ENCODE peak calls at places on chromosome 4, in eight cellular contexts. One of them, this sample, is unnamed.

GRCh38 chr4:39576268-39576667 is 49.0 kb upstream of the UGDH start:
- DNase-seq in HCT116: no peak
- DNase-seq in keratinocyte: no peak
- DNase-seq in hepatocyte: no peak
- DNase-seq in PC-9: no peak
- DNase-seq in mammary epithelial cell: no peak
- DNase-seq in fibroblast of lung: peak
- DNase-seq in HepG2: no peak
- DNase-seq in this sample: no peak

GRCh38 chr4:76689079-76689817 is 208.7 kb downstream of the SOWAHB start:
- DNase-seq in HCT116: peak
- DNase-seq in hepatocyte: peak
- DNase-seq in mammary epithelial cell: peak
- DNase-seq in HepG2: no peak
- DNase-seq in PC-9: peak
- DNase-seq in fibroblast of lung: peak
- DNase-seq in keratinocyte: no peak
- DNase-seq in this sample: peak

GRCh38 chr4:52288212-52288611 is 237.1 kb downstream of the SPATA18 start:
- DNase-seq in fibroblast of lung: no peak
- DNase-seq in hepatocyte: no peak
- DNase-seq in HCT116: no peak
- DNase-seq in mammary epithelial cell: no peak
- DNase-seq in keratinocyte: no peak
- DNase-seq in HepG2: no peak
- DNase-seq in PC-9: no peak
- DNase-seq in this sample: no peak

GRCh38 chr4:26048378-26048882 is 134.4 kb downstream of the SMIM20 start:
- DNase-seq in hepatocyte: peak
- DNase-seq in fibroblast of lung: peak
- DNase-seq in keratinocyte: no peak
- DNase-seq in HCT116: no peak
- DNase-seq in PC-9: peak
- DNase-seq in mammary epithelial cell: no peak
- DNase-seq in HepG2: no peak
- DNase-seq in this sample: no peak

GRCh38 chr4:29046166-29046565 is 1674.0 kb upstream of the PCDH7 start:
- DNase-seq in fibroblast of lung: peak
- DNase-seq in mammary epithelial cell: no peak
- DNase-seq in PC-9: no peak
- DNase-seq in HepG2: no peak
- DNase-seq in keratinocyte: no peak
- DNase-seq in HCT116: no peak
- DNase-seq in hepatocyte: no peak
- DNase-seq in this sample: peak

GRCh38 chr4:20462426-20463175 is 210.9 kb downstream of the SLIT2 start:
- DNase-seq in PC-9: no peak
- DNase-seq in HCT116: no peak
- DNase-seq in keratinocyte: no peak
- DNase-seq in fibroblast of lung: peak
- DNase-seq in HepG2: no peak
- DNase-seq in mammary epithelial cell: peak
- DNase-seq in hepatocyte: no peak
- DNase-seq in this sample: no peak

GRCh38 chr4:142846729-142847606 is 867 bp upstream of the INPP4B start:
- DNase-seq in HCT116: peak
- DNase-seq in hepatocyte: peak
- DNase-seq in HepG2: peak
- DNase-seq in PC-9: peak
- DNase-seq in fibroblast of lung: peak
- DNase-seq in keratinocyte: no peak
- DNase-seq in mammary epithelial cell: peak
- DNase-seq in this sample: peak

GRCh38 chr4:67909910-67910905 is 26.4 kb upstream of the TMPRSS11D start:
- DNase-seq in fibroblast of lung: no peak
- DNase-seq in mammary epithelial cell: peak
- DNase-seq in hepatocyte: no peak
- DNase-seq in keratinocyte: no peak
- DNase-seq in HCT116: no peak
- DNase-seq in HepG2: peak
- DNase-seq in PC-9: no peak
- DNase-seq in this sample: no peak

GRCh38 chr4:135239964-135240363 is 1038.4 kb upstream of the PABPC4L start:
- DNase-seq in hepatocyte: no peak
- DNase-seq in mammary epithelial cell: no peak
- DNase-seq in keratinocyte: no peak
- DNase-seq in HCT116: no peak
- DNase-seq in fibroblast of lung: no peak
- DNase-seq in HepG2: no peak
- DNase-seq in PC-9: no peak
- DNase-seq in this sample: no peak

GRCh38 chr4:39056023-39056422 is 6.0 kb upstream of the KLHL5 start:
- DNase-seq in fibroblast of lung: no peak
- DNase-seq in HCT116: no peak
- DNase-seq in keratinocyte: no peak
- DNase-seq in PC-9: no peak
- DNase-seq in hepatocyte: no peak
- DNase-seq in mammary epithelial cell: no peak
- DNase-seq in HepG2: no peak
- DNase-seq in this sample: no peak

GRCh38 chr4:17324431-17324830 is 187.5 kb downstream of the QDPR start:
- DNase-seq in HCT116: peak
- DNase-seq in PC-9: no peak
- DNase-seq in hepatocyte: peak
- DNase-seq in keratinocyte: no peak
- DNase-seq in HepG2: peak
- DNase-seq in mammary epithelial cell: no peak
- DNase-seq in fibroblast of lung: peak
- DNase-seq in this sample: peak

GRCh38 chr4:63919636-63920365 is 489.4 kb downstream of the TECRL start:
- DNase-seq in HCT116: no peak
- DNase-seq in mammary epithelial cell: no peak
- DNase-seq in HepG2: no peak
- DNase-seq in hepatocyte: no peak
- DNase-seq in keratinocyte: no peak
- DNase-seq in PC-9: no peak
- DNase-seq in fibroblast of lung: no peak
- DNase-seq in this sample: no peak

GRCh38 chr4:77488882-77489281 is 116.7 kb upstream of the CXCL13 start:
- DNase-seq in hepatocyte: no peak
- DNase-seq in HepG2: no peak
- DNase-seq in mammary epithelial cell: no peak
- DNase-seq in PC-9: no peak
- DNase-seq in HCT116: no peak
- DNase-seq in keratinocyte: no peak
- DNase-seq in fibroblast of lung: no peak
- DNase-seq in this sample: no peak

GRCh38 chr4:76896731-76897521 is 1.0 kb downstream of the SOWAHB start:
- DNase-seq in HCT116: no peak
- DNase-seq in keratinocyte: no peak
- DNase-seq in mammary epithelial cell: peak
- DNase-seq in hepatocyte: peak
- DNase-seq in PC-9: peak
- DNase-seq in HepG2: no peak
- DNase-seq in fibroblast of lung: peak
- DNase-seq in this sample: peak

GRCh38 chr4:56134272-56134671 is 185.5 kb downstream of the CEP135 start:
- DNase-seq in mammary epithelial cell: no peak
- DNase-seq in PC-9: no peak
- DNase-seq in HCT116: no peak
- DNase-seq in keratinocyte: no peak
- DNase-seq in hepatocyte: no peak
- DNase-seq in fibroblast of lung: peak
- DNase-seq in HepG2: peak
- DNase-seq in this sample: peak

GRCh38 chr4:78331186-78331585 is 220.4 kb upstream of the ANXA3 start:
- DNase-seq in mammary epithelial cell: no peak
- DNase-seq in HepG2: no peak
- DNase-seq in HCT116: no peak
- DNase-seq in hepatocyte: no peak
- DNase-seq in keratinocyte: no peak
- DNase-seq in fibroblast of lung: no peak
- DNase-seq in PC-9: no peak
- DNase-seq in this sample: no peak

GRCh38 chr4:69781458-69782418 is 21.3 kb upstream of the SULT1B1 start:
- DNase-seq in fibroblast of lung: no peak
- DNase-seq in HCT116: no peak
- DNase-seq in PC-9: no peak
- DNase-seq in mammary epithelial cell: no peak
- DNase-seq in keratinocyte: no peak
- DNase-seq in HepG2: peak
- DNase-seq in hepatocyte: peak
- DNase-seq in this sample: no peak

GRCh38 chr4:126479709-126480108 is 1153.0 kb upstream of the INTU start:
- DNase-seq in fibroblast of lung: no peak
- DNase-seq in mammary epithelial cell: no peak
- DNase-seq in HepG2: no peak
- DNase-seq in PC-9: no peak
- DNase-seq in keratinocyte: no peak
- DNase-seq in HCT116: no peak
- DNase-seq in hepatocyte: no peak
- DNase-seq in this sample: no peak

GRCh38 chr4:15469402-15470148 is at the start of gene CC2D2A:
- DNase-seq in PC-9: peak
- DNase-seq in keratinocyte: no peak
- DNase-seq in mammary epithelial cell: peak
- DNase-seq in hepatocyte: peak
- DNase-seq in HCT116: no peak
- DNase-seq in HepG2: no peak
- DNase-seq in fibroblast of lung: peak
- DNase-seq in this sample: peak

GRCh38 chr4:80017125-80017854 is 55.7 kb downstream of the ANTXR2 start:
- DNase-seq in PC-9: no peak
- DNase-seq in keratinocyte: peak
- DNase-seq in HepG2: no peak
- DNase-seq in hepatocyte: no peak
- DNase-seq in fibroblast of lung: peak
- DNase-seq in HCT116: no peak
- DNase-seq in mammary epithelial cell: peak
- DNase-seq in this sample: no peak

GRCh38 chr4:142567199-142567598 is 278.9 kb downstream of the INPP4B start:
- DNase-seq in fibroblast of lung: peak
- DNase-seq in keratinocyte: no peak
- DNase-seq in mammary epithelial cell: no peak
- DNase-seq in HepG2: no peak
- DNase-seq in HCT116: peak
- DNase-seq in hepatocyte: peak
- DNase-seq in PC-9: no peak
- DNase-seq in this sample: peak

GRCh38 chr4:48017108-48017527 is 546 bp downstream of the NIPAL1 start:
- DNase-seq in fibroblast of lung: peak
- DNase-seq in mammary epithelial cell: peak
- DNase-seq in PC-9: peak
- DNase-seq in keratinocyte: peak
- DNase-seq in HCT116: peak
- DNase-seq in hepatocyte: peak
- DNase-seq in HepG2: no peak
- DNase-seq in this sample: peak

GRCh38 chr4:14856076-14856926 is 146.0 kb upstream of the CPEB2 start:
- DNase-seq in mammary epithelial cell: peak
- DNase-seq in HCT116: peak
- DNase-seq in hepatocyte: peak
- DNase-seq in HepG2: peak
- DNase-seq in fibroblast of lung: peak
- DNase-seq in PC-9: peak
- DNase-seq in keratinocyte: peak
- DNase-seq in this sample: no peak

GRCh38 chr4:147833254-147833653 is 101.4 kb downstream of the ARHGAP10 start:
- DNase-seq in mammary epithelial cell: peak
- DNase-seq in hepatocyte: no peak
- DNase-seq in fibroblast of lung: peak
- DNase-seq in PC-9: no peak
- DNase-seq in HCT116: no peak
- DNase-seq in keratinocyte: no peak
- DNase-seq in HepG2: no peak
- DNase-seq in this sample: no peak

GRCh38 chr4:61201562-61202099 is 1.5 kb downstream of the ADGRL3 start:
- DNase-seq in fibroblast of lung: peak
- DNase-seq in keratinocyte: no peak
- DNase-seq in PC-9: no peak
- DNase-seq in HCT116: no peak
- DNase-seq in HepG2: no peak
- DNase-seq in mammary epithelial cell: peak
- DNase-seq in hepatocyte: peak
- DNase-seq in this sample: peak

DNA sequence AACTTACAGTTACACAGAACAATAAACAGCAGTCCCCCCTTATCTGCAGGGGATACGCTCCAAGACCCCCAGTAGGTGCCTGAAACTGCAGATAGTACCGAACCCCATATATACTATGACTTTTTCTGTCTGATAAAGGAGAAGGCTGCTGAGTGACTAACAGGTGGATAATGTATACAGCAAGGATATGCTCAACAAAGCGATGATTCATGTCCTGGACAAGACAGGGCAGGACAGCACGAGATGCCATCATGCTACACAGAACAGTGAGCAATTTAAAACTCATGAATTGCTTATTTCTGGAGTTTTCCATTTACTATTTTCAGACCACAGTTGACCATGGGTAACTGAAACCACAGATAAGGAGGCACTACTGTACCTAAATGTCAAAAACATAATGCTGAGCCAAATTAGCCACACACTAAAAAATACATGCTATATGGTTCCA is 76.1 kb downstream of the MANBA start:
- DNase-seq in HepG2: no peak
- DNase-seq in PC-9: no peak
- DNase-seq in keratinocyte: peak
- DNase-seq in HCT116: peak
- DNase-seq in mammary epithelial cell: peak
- DNase-seq in fibroblast of lung: peak
- DNase-seq in hepatocyte: peak
- DNase-seq in this sample: no peak
- H3K27ac ChIP-seq in HepG2: no peak
- H3K27ac ChIP-seq in PC-9: no peak
- H3K27ac ChIP-seq in keratinocyte: peak
- H3K27ac ChIP-seq in HCT116: no peak
- H3K27ac ChIP-seq in mammary epithelial cell: peak
- H3K27ac ChIP-seq in fibroblast of lung: peak
- H3K27ac ChIP-seq in hepatocyte: peak
- H3K27ac ChIP-seq in this sample: no peak

GRCh38 chr4:84497220-84497834 is 1.8 kb downstream of the NKX6-1 start:
- DNase-seq in HepG2: no peak
- DNase-seq in HCT116: no peak
- DNase-seq in PC-9: no peak
- DNase-seq in mammary epithelial cell: no peak
- DNase-seq in keratinocyte: no peak
- DNase-seq in fibroblast of lung: peak
- DNase-seq in hepatocyte: no peak
- DNase-seq in this sample: peak
- TF ChIP-seq EZH2 in HepG2: no peak
- TF ChIP-seq EZH2 in HCT116: no peak
- TF ChIP-seq EZH2 in PC-9: no peak
- TF ChIP-seq EZH2 in mammary epithelial cell: peak
- TF ChIP-seq EZH2 in keratinocyte: no peak
- TF ChIP-seq EZH2 in fibroblast of lung: no peak
- TF ChIP-seq EZH2 in hepatocyte: peak
- TF ChIP-seq EZH2 in this sample: peak

GRCh38 chr4:99824070-99824599 is 7.5 kb downstream of the DAPP1 start:
- DNase-seq in hepatocyte: no peak
- DNase-seq in HepG2: no peak
- DNase-seq in PC-9: no peak
- DNase-seq in keratinocyte: no peak
- DNase-seq in mammary epithelial cell: no peak
- DNase-seq in fibroblast of lung: no peak
- DNase-seq in HCT116: no peak
- DNase-seq in this sample: no peak
- H3K27ac ChIP-seq in hepatocyte: no peak
- H3K27ac ChIP-seq in HepG2: no peak
- H3K27ac ChIP-seq in PC-9: no peak
- H3K27ac ChIP-seq in keratinocyte: no peak
- H3K27ac ChIP-seq in mammary epithelial cell: no peak
- H3K27ac ChIP-seq in fibroblast of lung: no peak
- H3K27ac ChIP-seq in HCT116: no peak
- H3K27ac ChIP-seq in this sample: no peak

GRCh38 chr4:13538427-13538973 is 5.8 kb downstream of the NKX3-2 start:
- DNase-seq in hepatocyte: no peak
- DNase-seq in PC-9: no peak
- DNase-seq in fibroblast of lung: no peak
- DNase-seq in mammary epithelial cell: no peak
- DNase-seq in keratinocyte: no peak
- DNase-seq in HepG2: no peak
- DNase-seq in HCT116: no peak
- DNase-seq in this sample: no peak
- TF ChIP-seq EZH2 in hepatocyte: no peak
- TF ChIP-seq EZH2 in PC-9: no peak
- TF ChIP-seq EZH2 in fibroblast of lung: no peak
- TF ChIP-seq EZH2 in mammary epithelial cell: no peak
- TF ChIP-seq EZH2 in keratinocyte: no peak
- TF ChIP-seq EZH2 in HepG2: no peak
- TF ChIP-seq EZH2 in HCT116: no peak
- TF ChIP-seq EZH2 in this sample: no peak

This sample was measured in neural progenitor cell.